ENCODE peak calls at places on chromosome 5, in eight cellular contexts. T is fibroblast of gingiva; M is CD8-positive, alpha-beta memory T cell; Y is GM03348; P is lung; J is endothelial cell; N is NCI-H1105; X is cardiac muscle cell. U is an unnamed sample.

GRCh38 chr5:107673106-107673367 is 2.3 kb upstream of the EFNA5 start:
- DNase-seq in X (no peak), N (no peak), J (no peak), T (no peak), P (no peak), M (no peak), Y (no peak), U (no peak)

GRCh38 chr5:134175874-134176522 is 752 bp downstream of the SKP1 start:
- DNase-seq in X (peak; percentile 59), P (no peak), N (no peak), M (peak; percentile 75), Y (peak; percentile 51), T (no peak), J (no peak), U (no peak)

GRCh38 chr5:55737793-55738192 is at the start of gene DDX4:
- DNase-seq in M (no peak), N (no peak), T (no peak), X (no peak), J (no peak), P (no peak), Y (no peak), U (no peak)

GRCh38 chr5:55855509-55855908 is 4.4 kb downstream of the IL31RA start:
- DNase-seq in M (no peak), N (no peak), J (no peak), X (no peak), Y (no peak), P (no peak), T (no peak), U (no peak)

GRCh38 chr5:150305577-150305976 is 2.9 kb upstream of the ARSI start:
- DNase-seq in N (no peak), T (no peak), P (no peak), Y (no peak), X (no peak), M (no peak), J (no peak), U (no peak)

GRCh38 chr5:168086104-168086610 is 205.3 kb upstream of the WWC1 start:
- DNase-seq in T (no peak), Y (peak; percentile 84), N (no peak), M (no peak), X (no peak), P (no peak), J (no peak), U (no peak)

GRCh38 chr5:1655496-1656270 is 131.9 kb upstream of the LPCAT1 start:
- DNase-seq in M (no peak), J (no peak), N (no peak), X (no peak), P (no peak), Y (no peak), T (no peak), U (no peak)

GRCh38 chr5:9335269-9335668 is 210.6 kb downstream of the SEMA5A start:
- DNase-seq in X (no peak), J (no peak), N (no peak), P (no peak), Y (no peak), M (no peak), T (no peak), U (no peak)

GRCh38 chr5:159095882-159096554 is 3.7 kb downstream of the EBF1 start:
- DNase-seq in X (no peak), N (no peak), M (no peak), P (no peak), Y (no peak), J (no peak), T (no peak), U (no peak)

GRCh38 chr5:67552773-67553172 is 356.2 kb upstream of the CD180 start:
- DNase-seq in X (peak; percentile 21), M (no peak), Y (no peak), T (no peak), P (no peak), J (no peak), N (no peak), U (no peak)

GRCh38 chr5:96927008-96927407 is 8.9 kb upstream of the LNPEP start:
- DNase-seq in J (no peak), P (no peak), N (no peak), M (no peak), X (no peak), T (no peak), Y (no peak), U (no peak)

GRCh38 chr5:143551765-143552164 is 148.3 kb upstream of the NR3C1 start:
- DNase-seq in X (no peak), M (no peak), P (no peak), J (no peak), T (peak; percentile 20), Y (no peak), N (no peak), U (no peak)

GRCh38 chr5:761206-761771 is 23.2 kb downstream of the ZDHHC11B start:
- DNase-seq in N (no peak), T (no peak), P (no peak), J (no peak), M (no peak), Y (no peak), X (no peak), U (no peak)

U was measured in left ventricle myocardium superior.